ENCODE peak calls at places on chromosomes 13 and 19, in six cellular contexts. One of them, this sample, is unnamed.
A peak's percentile ranks its signal among the peaks of the same experiment; 100 is the strongest.

GRCh38 chr13:65378484-65378883 is 1851.7 kb downstream of the PCDH9 start:
- DNase-seq in AG04450: no peak
- DNase-seq in heart right ventricle: no peak
- DNase-seq in IMR-90: no peak
- DNase-seq in endodermal cell: no peak
- DNase-seq in tibial nerve: no peak
- DNase-seq in this sample: no peak

GRCh38 chr19:55165952-55166529 is 372 bp downstream of the DNAAF3 start:
- DNase-seq in AG04450: no peak
- DNase-seq in heart right ventricle: peak; percentile 70
- DNase-seq in IMR-90: peak; percentile 56
- DNase-seq in endodermal cell: peak; percentile 95
- DNase-seq in tibial nerve: no peak
- DNase-seq in this sample: no peak

GRCh38 chr13:33799950-33800592 is 17.9 kb upstream of the RFC3 start:
- DNase-seq in AG04450: no peak
- DNase-seq in heart right ventricle: no peak
- DNase-seq in IMR-90: peak; percentile 46
- DNase-seq in endodermal cell: no peak
- DNase-seq in tibial nerve: no peak
- DNase-seq in this sample: no peak

GRCh38 chr19:29677001-29677781 is 11.9 kb downstream of the PLEKHF1 start:
- DNase-seq in AG04450: no peak
- DNase-seq in heart right ventricle: no peak
- DNase-seq in IMR-90: no peak
- DNase-seq in endodermal cell: peak; percentile 63
- DNase-seq in tibial nerve: no peak
- DNase-seq in this sample: no peak

GRCh38 chr13:43934273-43934672 is 54.6 kb downstream of the LACC1 start:
- DNase-seq in AG04450: no peak
- DNase-seq in heart right ventricle: no peak
- DNase-seq in IMR-90: peak; percentile 29
- DNase-seq in endodermal cell: no peak
- DNase-seq in tibial nerve: no peak
- DNase-seq in this sample: no peak

GRCh38 chr13:69571606-69572323 is 535.9 kb upstream of the ATXN8OS start:
- DNase-seq in AG04450: no peak
- DNase-seq in heart right ventricle: no peak
- DNase-seq in IMR-90: no peak
- DNase-seq in endodermal cell: no peak
- DNase-seq in tibial nerve: no peak
- DNase-seq in this sample: no peak

GRCh38 chr13:51688937-51689336 is 104.7 kb downstream of the WDFY2 start:
- DNase-seq in AG04450: no peak
- DNase-seq in heart right ventricle: no peak
- DNase-seq in IMR-90: no peak
- DNase-seq in endodermal cell: peak; percentile 51
- DNase-seq in tibial nerve: no peak
- DNase-seq in this sample: no peak

GRCh38 chr19:5290336-5291262 is 50.0 kb downstream of the PTPRS start:
- DNase-seq in AG04450: no peak
- DNase-seq in heart right ventricle: no peak
- DNase-seq in IMR-90: no peak
- DNase-seq in endodermal cell: no peak
- DNase-seq in tibial nerve: no peak
- DNase-seq in this sample: peak; percentile 62

GRCh38 chr19:15115080-15115479 is 7.9 kb downstream of the SYDE1 start:
- DNase-seq in AG04450: no peak
- DNase-seq in heart right ventricle: peak; percentile 89
- DNase-seq in IMR-90: peak; percentile 68
- DNase-seq in endodermal cell: no peak
- DNase-seq in tibial nerve: peak; percentile 48
- DNase-seq in this sample: no peak

GRCh38 chr13:107447591-107447990 is 767.7 kb downstream of the LIG4 start:
- DNase-seq in AG04450: no peak
- DNase-seq in heart right ventricle: no peak
- DNase-seq in IMR-90: no peak
- DNase-seq in endodermal cell: no peak
- DNase-seq in tibial nerve: no peak
- DNase-seq in this sample: no peak

GRCh38 chr13:99982741-99983400 is 1.3 kb downstream of the ZIC2 start:
- DNase-seq in AG04450: no peak
- DNase-seq in heart right ventricle: no peak
- DNase-seq in IMR-90: no peak
- DNase-seq in endodermal cell: no peak
- DNase-seq in tibial nerve: no peak
- DNase-seq in this sample: no peak

GRCh38 chr19:16160943-16161560 is 12.3 kb downstream of the CIB3 start:
- DNase-seq in AG04450: peak; percentile 27
- DNase-seq in heart right ventricle: no peak
- DNase-seq in IMR-90: peak; percentile 87
- DNase-seq in endodermal cell: no peak
- DNase-seq in tibial nerve: no peak
- DNase-seq in this sample: no peak

GRCh38 chr13:44068737-44069136 is 189.0 kb downstream of the LACC1 start:
- DNase-seq in AG04450: peak; percentile 39
- DNase-seq in heart right ventricle: no peak
- DNase-seq in IMR-90: peak; percentile 86
- DNase-seq in endodermal cell: no peak
- DNase-seq in tibial nerve: no peak
- DNase-seq in this sample: no peak

GRCh38 chr19:29873024-29873800 is 61.4 kb downstream of the CCNE1 start:
- DNase-seq in AG04450: no peak
- DNase-seq in heart right ventricle: peak; percentile 32
- DNase-seq in IMR-90: no peak
- DNase-seq in endodermal cell: peak; percentile 91
- DNase-seq in tibial nerve: peak; percentile 9
- DNase-seq in this sample: peak; percentile 9

GRCh38 chr13:73173160-73173905 is 114.5 kb downstream of the KLF5 start:
- DNase-seq in AG04450: no peak
- DNase-seq in heart right ventricle: no peak
- DNase-seq in IMR-90: no peak
- DNase-seq in endodermal cell: no peak
- DNase-seq in tibial nerve: no peak
- DNase-seq in this sample: no peak

GRCh38 chr13:86870388-86870966 is 800.7 kb upstream of the SLITRK5 start:
- DNase-seq in AG04450: no peak
- DNase-seq in heart right ventricle: no peak
- DNase-seq in IMR-90: peak; percentile 43
- DNase-seq in endodermal cell: no peak
- DNase-seq in tibial nerve: no peak
- DNase-seq in this sample: no peak

GRCh38 chr13:44676534-44676933 is 100.4 kb upstream of the TSC22D1 start:
- DNase-seq in AG04450: no peak
- DNase-seq in heart right ventricle: no peak
- DNase-seq in IMR-90: no peak
- DNase-seq in endodermal cell: no peak
- DNase-seq in tibial nerve: no peak
- DNase-seq in this sample: no peak

GRCh38 chr13:24995225-24995804 is 100.6 kb upstream of the PABPC3 start:
- DNase-seq in AG04450: peak; percentile 66
- DNase-seq in heart right ventricle: peak; percentile 57
- DNase-seq in IMR-90: peak; percentile 82
- DNase-seq in endodermal cell: peak; percentile 86
- DNase-seq in tibial nerve: peak; percentile 76
- DNase-seq in this sample: peak; percentile 18

GRCh38 chr19:29834991-29835390 is 23.2 kb downstream of the CCNE1 start:
- DNase-seq in AG04450: no peak
- DNase-seq in heart right ventricle: no peak
- DNase-seq in IMR-90: no peak
- DNase-seq in endodermal cell: no peak
- DNase-seq in tibial nerve: no peak
- DNase-seq in this sample: no peak

GRCh38 chr13:99013951-99014350 is 36.1 kb upstream of the DOCK9 start:
- DNase-seq in AG04450: no peak
- DNase-seq in heart right ventricle: no peak
- DNase-seq in IMR-90: no peak
- DNase-seq in endodermal cell: no peak
- DNase-seq in tibial nerve: no peak
- DNase-seq in this sample: no peak

GRCh38 chr13:106493569-106493968 is 41.9 kb downstream of the EFNB2 start:
- DNase-seq in AG04450: no peak
- DNase-seq in heart right ventricle: no peak
- DNase-seq in IMR-90: no peak
- DNase-seq in endodermal cell: no peak
- DNase-seq in tibial nerve: peak; percentile 18
- DNase-seq in this sample: no peak

GRCh38 chr19:42081584-42082258 is 5.8 kb downstream of the ZNF574 start:
- DNase-seq in AG04450: no peak
- DNase-seq in heart right ventricle: no peak
- DNase-seq in IMR-90: peak; percentile 65
- DNase-seq in endodermal cell: no peak
- DNase-seq in tibial nerve: no peak
- DNase-seq in this sample: no peak

GRCh38 chr13:99224019-99224418 is 23.4 kb downstream of the UBAC2 start:
- DNase-seq in AG04450: no peak
- DNase-seq in heart right ventricle: no peak
- DNase-seq in IMR-90: no peak
- DNase-seq in endodermal cell: no peak
- DNase-seq in tibial nerve: no peak
- DNase-seq in this sample: no peak

GRCh38 chr19:17755977-17756670 is 4.8 kb downstream of the FCHO1 start:
- DNase-seq in AG04450: no peak
- DNase-seq in heart right ventricle: no peak
- DNase-seq in IMR-90: peak; percentile 50
- DNase-seq in endodermal cell: peak; percentile 90
- DNase-seq in tibial nerve: no peak
- DNase-seq in this sample: peak; percentile 80

GRCh38 chr13:69264362-69265334 is 843.0 kb upstream of the ATXN8OS start:
- DNase-seq in AG04450: no peak
- DNase-seq in heart right ventricle: no peak
- DNase-seq in IMR-90: no peak
- DNase-seq in endodermal cell: no peak
- DNase-seq in tibial nerve: no peak
- DNase-seq in this sample: no peak

GRCh38 chr13:52736891-52737290 is 2.7 kb downstream of the CNMD start:
- DNase-seq in AG04450: no peak
- DNase-seq in heart right ventricle: no peak
- DNase-seq in IMR-90: no peak
- DNase-seq in endodermal cell: no peak
- DNase-seq in tibial nerve: no peak
- DNase-seq in this sample: no peak

GRCh38 chr13:65292488-65292901 is 1937.6 kb downstream of the PCDH9 start:
- DNase-seq in AG04450: peak; percentile 36
- DNase-seq in heart right ventricle: no peak
- DNase-seq in IMR-90: peak; percentile 86
- DNase-seq in endodermal cell: peak; percentile 72
- DNase-seq in tibial nerve: no peak
- DNase-seq in this sample: no peak

GRCh38 chr13:104779311-104779710 is 1713.1 kb upstream of the SLC10A2 start:
- DNase-seq in AG04450: peak; percentile 36
- DNase-seq in heart right ventricle: no peak
- DNase-seq in IMR-90: peak; percentile 64
- DNase-seq in endodermal cell: peak; percentile 75
- DNase-seq in tibial nerve: no peak
- DNase-seq in this sample: no peak

GRCh38 chr13:47572375-47572774 is 428.7 kb downstream of the SUCLA2 start:
- DNase-seq in AG04450: no peak
- DNase-seq in heart right ventricle: no peak
- DNase-seq in IMR-90: no peak
- DNase-seq in endodermal cell: no peak
- DNase-seq in tibial nerve: no peak
- DNase-seq in this sample: no peak
- H3K27ac ChIP-seq in AG04450: no peak overlapping the region
- H3K27ac ChIP-seq in heart right ventricle: no peak overlapping the region
- H3K27ac ChIP-seq in IMR-90: no peak overlapping the region
- H3K27ac ChIP-seq in endodermal cell: no peak overlapping the region
- H3K27ac ChIP-seq in tibial nerve: no peak overlapping the region
- H3K27ac ChIP-seq in this sample: no peak overlapping the region

GRCh38 chr19:39507715-39508364 is 7.1 kb upstream of the SELENOV start:
- DNase-seq in AG04450: no peak
- DNase-seq in heart right ventricle: no peak
- DNase-seq in IMR-90: no peak
- DNase-seq in endodermal cell: no peak
- DNase-seq in tibial nerve: no peak
- DNase-seq in this sample: no peak
- H3K27ac ChIP-seq in AG04450: no peak overlapping the region
- H3K27ac ChIP-seq in heart right ventricle: no peak overlapping the region
- H3K27ac ChIP-seq in IMR-90: no peak overlapping the region
- H3K27ac ChIP-seq in endodermal cell: no peak overlapping the region
- H3K27ac ChIP-seq in tibial nerve: no peak overlapping the region
- H3K27ac ChIP-seq in this sample: no peak overlapping the region

DNA sequence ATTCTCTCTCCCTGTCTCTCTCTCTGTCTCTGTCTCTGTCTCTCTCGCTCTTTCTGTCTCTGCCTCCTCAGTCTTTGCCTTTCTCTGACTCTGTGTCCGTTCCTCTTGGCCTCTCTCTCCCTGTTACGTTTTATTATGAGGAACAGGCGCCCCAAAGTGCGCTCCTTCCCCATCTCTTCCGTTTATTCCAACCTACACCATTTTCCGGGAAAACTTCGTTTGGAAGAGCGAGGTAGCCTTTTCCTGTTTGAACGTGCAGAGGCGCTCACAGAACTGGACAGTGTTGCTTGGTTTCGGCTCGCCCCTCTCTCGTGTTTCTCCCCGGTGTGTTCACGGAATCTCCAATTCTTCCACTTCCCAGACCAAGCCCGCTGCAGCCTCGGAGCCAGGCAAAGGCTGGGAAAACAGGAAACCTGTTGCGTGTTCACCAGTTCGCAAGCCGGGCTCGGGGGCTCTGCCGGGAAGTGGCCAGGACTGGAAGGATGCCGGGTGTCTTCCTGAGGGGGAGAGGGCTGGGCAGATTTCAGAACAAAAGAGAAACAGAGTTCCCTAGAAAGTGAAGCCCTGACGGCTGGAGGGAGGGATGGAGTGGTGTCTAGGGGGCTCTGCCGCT is 605 bp downstream of the TMEM255B start:
- DNase-seq in AG04450: no peak
- DNase-seq in heart right ventricle: peak; percentile 60
- DNase-seq in IMR-90: peak; percentile 9
- DNase-seq in endodermal cell: peak; percentile 64
- DNase-seq in tibial nerve: peak; percentile 29
- DNase-seq in this sample: no peak
- H3K27ac ChIP-seq in AG04450: no peak overlapping the region
- H3K27ac ChIP-seq in heart right ventricle: peak overlapping the region; percentile 72
- H3K27ac ChIP-seq in IMR-90: no peak overlapping the region
- H3K27ac ChIP-seq in endodermal cell: no peak overlapping the region
- H3K27ac ChIP-seq in tibial nerve: peak overlapping the region; percentile 88
- H3K27ac ChIP-seq in this sample: no peak overlapping the region

DNA sequence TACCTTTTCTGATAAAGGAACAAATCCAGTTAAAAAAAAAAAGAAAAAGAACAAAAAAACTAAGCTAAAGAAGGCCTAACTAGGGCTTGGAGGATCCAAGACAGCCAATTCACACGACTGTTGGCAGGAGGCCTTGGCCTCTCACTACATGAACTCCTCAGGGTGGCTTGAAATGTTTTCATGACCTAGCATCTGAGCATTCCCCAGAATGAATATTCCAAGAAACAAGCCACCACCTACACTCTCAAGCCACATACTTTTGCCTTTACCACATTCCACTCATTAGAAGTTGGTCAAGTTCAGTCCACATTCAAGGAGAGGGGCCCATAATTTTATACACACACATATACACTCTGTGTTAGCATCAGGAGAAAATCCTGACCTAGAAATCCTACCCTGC is 97.6 kb upstream of the SIAH3 start:
- DNase-seq in AG04450: no peak
- DNase-seq in heart right ventricle: no peak
- DNase-seq in IMR-90: peak; percentile 43
- DNase-seq in endodermal cell: no peak
- DNase-seq in tibial nerve: no peak
- DNase-seq in this sample: no peak
- H3K27ac ChIP-seq in AG04450: no peak overlapping the region
- H3K27ac ChIP-seq in heart right ventricle: no peak overlapping the region
- H3K27ac ChIP-seq in IMR-90: no peak overlapping the region
- H3K27ac ChIP-seq in endodermal cell: no peak overlapping the region
- H3K27ac ChIP-seq in tibial nerve: no peak overlapping the region
- H3K27ac ChIP-seq in this sample: no peak overlapping the region

GRCh38 chr19:11373166-11373884 is 1.1 kb upstream of the SWSAP1 start:
- DNase-seq in AG04450: no peak
- DNase-seq in heart right ventricle: no peak
- DNase-seq in IMR-90: no peak
- DNase-seq in endodermal cell: peak; percentile 89
- DNase-seq in tibial nerve: no peak
- DNase-seq in this sample: peak; percentile 76
- H3K27ac ChIP-seq in AG04450: no peak overlapping the region
- H3K27ac ChIP-seq in heart right ventricle: no peak overlapping the region
- H3K27ac ChIP-seq in IMR-90: no peak overlapping the region
- H3K27ac ChIP-seq in endodermal cell: peak overlapping the region; percentile 91
- H3K27ac ChIP-seq in tibial nerve: no peak overlapping the region
- H3K27ac ChIP-seq in this sample: peak overlapping the region; percentile 95